ENCODE peak calls at places on chromosome 21, in four cellular contexts. T is activated gamma-delta T cell, A is T-helper 2 cell, L is caudate nucleus. X is an unnamed sample.

GRCh38 chr21:18384771-18385170 is 18.8 kb downstream of the TMPRSS15 start:
- DNase-seq in A (no peak), L (no peak), T (no peak), X (no peak)

GRCh38 chr21:28538987-28539622 is 453.6 kb downstream of the LTN1 start:
- DNase-seq in A (no peak), L (no peak), T (no peak), X (no peak)

GRCh38 chr21:44354001-44354405 is 582 bp downstream of the TRPM2 start:
- DNase-seq in L (no peak), A (no peak), T (no peak), X (no peak)

GRCh38 chr21:41610042-41610839 is 102.3 kb upstream of the TMPRSS2 start:
- DNase-seq in L (peak), T (no peak), A (no peak), X (no peak)

GRCh38 chr21:38326899-38327298 is 70.1 kb downstream of the KCNJ15 start:
- DNase-seq in L (no peak), T (no peak), A (no peak), X (no peak)

GRCh38 chr21:37684115-37684493 is 232.2 kb downstream of the KCNJ6 start:
- DNase-seq in A (no peak), L (no peak), T (no peak), X (no peak)

GRCh38 chr21:40047211-40047610 is 180.0 kb downstream of the PCP4 start:
- DNase-seq in A (no peak), L (no peak), T (no peak), X (no peak)

GRCh38 chr21:44742418-44743153 is 31.2 kb upstream of the TSPEAR start:
- DNase-seq in A (no peak), T (no peak), L (no peak), X (no peak)

GRCh38 chr21:21165063-21165645 is 166.9 kb downstream of the NCAM2 start:
- DNase-seq in L (no peak), A (no peak), T (no peak), X (no peak)

GRCh38 chr21:38712076-38712475 is 93.7 kb upstream of the ETS2 start:
- DNase-seq in T (no peak), L (peak), A (no peak), X (no peak)

GRCh38 chr21:22476726-22477646 is 1478.8 kb downstream of the NCAM2 start:
- DNase-seq in L (peak), A (no peak), T (no peak), X (no peak)

GRCh38 chr21:34909492-34910292 is 139.4 kb downstream of the RUNX1 start:
- DNase-seq in A (no peak), L (no peak), T (no peak), X (no peak)

GRCh38 chr21:46320331-46320801 is 3.3 kb downstream of the C21orf58 start:
- DNase-seq in A (no peak), T (no peak), L (no peak), X (no peak)

GRCh38 chr21:34926784-34927548 is 122.1 kb downstream of the RUNX1 start:
- DNase-seq in T (no peak), L (no peak), A (no peak), X (no peak)

GRCh38 chr21:37636152-37636860 is 269.7 kb downstream of the DYRK1A start:
- DNase-seq in T (no peak), A (no peak), L (no peak), X (no peak)

GRCh38 chr21:37530901-37531351 is 164.4 kb downstream of the DYRK1A start:
- DNase-seq in A (no peak), L (no peak), T (no peak), X (no peak)

GRCh38 chr21:44405091-44405947 is 50.0 kb upstream of the LRRC3 start:
- DNase-seq in L (no peak), A (no peak), T (no peak), X (no peak)

GRCh38 chr21:38080888-38081287 is 164.6 kb upstream of the KCNJ6 start:
- DNase-seq in T (no peak), L (no peak), A (no peak), X (no peak)

GRCh38 chr21:40752125-40752524 is 94.8 kb downstream of the DSCAM start:
- DNase-seq in T (no peak), A (no peak), L (no peak), X (no peak)